ENCODE peak calls at places on chromosomes 4 and X, in nine cellular contexts. One of them, this sample, is unnamed.

GRCh38 chrX:121569609-121570008 is 522.2 kb downstream of the GLUD2 start:
- DNase-seq in endothelial cell: no peak
- DNase-seq in amniotic stem cell: no peak
- DNase-seq in H54: no peak
- DNase-seq in tibial nerve: no peak
- DNase-seq in immature natural killer cell: no peak
- DNase-seq in midbrain: no peak
- DNase-seq in T follicular helper cell: no peak
- DNase-seq in left cardiac atrium: no peak
- DNase-seq in this sample: no peak

GRCh38 chr4:6548201-6548881 is 26.6 kb upstream of the MAN2B2 start:
- DNase-seq in midbrain: peak
- DNase-seq in endothelial cell: peak
- DNase-seq in left cardiac atrium: peak
- DNase-seq in immature natural killer cell: no peak
- DNase-seq in amniotic stem cell: no peak
- DNase-seq in H54: peak
- DNase-seq in tibial nerve: no peak
- DNase-seq in T follicular helper cell: no peak
- DNase-seq in this sample: peak

GRCh38 chr4:79082988-79083387 is 143.8 kb upstream of the PAQR3 start:
- DNase-seq in endothelial cell: no peak
- DNase-seq in immature natural killer cell: no peak
- DNase-seq in amniotic stem cell: no peak
- DNase-seq in left cardiac atrium: no peak
- DNase-seq in midbrain: no peak
- DNase-seq in H54: no peak
- DNase-seq in tibial nerve: no peak
- DNase-seq in T follicular helper cell: no peak
- DNase-seq in this sample: no peak

GRCh38 chrX:43822015-43822414 is 60.2 kb downstream of the MAOB start:
- DNase-seq in midbrain: no peak
- DNase-seq in left cardiac atrium: no peak
- DNase-seq in tibial nerve: no peak
- DNase-seq in endothelial cell: no peak
- DNase-seq in H54: no peak
- DNase-seq in amniotic stem cell: no peak
- DNase-seq in immature natural killer cell: no peak
- DNase-seq in T follicular helper cell: no peak
- DNase-seq in this sample: no peak

GRCh38 chrX:70664726-70665125 is 220.1 kb downstream of the DLG3 start:
- DNase-seq in tibial nerve: no peak
- DNase-seq in endothelial cell: peak
- DNase-seq in amniotic stem cell: peak
- DNase-seq in left cardiac atrium: no peak
- DNase-seq in midbrain: peak
- DNase-seq in immature natural killer cell: no peak
- DNase-seq in H54: no peak
- DNase-seq in T follicular helper cell: no peak
- DNase-seq in this sample: peak

GRCh38 chr4:143411527-143412480 is 75.1 kb downstream of the GAB1 start:
- DNase-seq in immature natural killer cell: no peak
- DNase-seq in H54: no peak
- DNase-seq in T follicular helper cell: no peak
- DNase-seq in midbrain: peak
- DNase-seq in tibial nerve: no peak
- DNase-seq in endothelial cell: no peak
- DNase-seq in amniotic stem cell: no peak
- DNase-seq in left cardiac atrium: no peak
- DNase-seq in this sample: peak

GRCh38 chr4:137601924-137602323 is 69.6 kb upstream of the PCDH18 start:
- DNase-seq in T follicular helper cell: no peak
- DNase-seq in H54: no peak
- DNase-seq in amniotic stem cell: no peak
- DNase-seq in tibial nerve: no peak
- DNase-seq in left cardiac atrium: no peak
- DNase-seq in endothelial cell: no peak
- DNase-seq in immature natural killer cell: no peak
- DNase-seq in midbrain: no peak
- DNase-seq in this sample: no peak

GRCh38 chrX:41457618-41458192 is 10.6 kb downstream of the NYX start:
- DNase-seq in T follicular helper cell: no peak
- DNase-seq in amniotic stem cell: no peak
- DNase-seq in H54: no peak
- DNase-seq in endothelial cell: no peak
- DNase-seq in tibial nerve: no peak
- DNase-seq in immature natural killer cell: no peak
- DNase-seq in midbrain: no peak
- DNase-seq in left cardiac atrium: no peak
- DNase-seq in this sample: no peak

This sample was measured in neuronal stem cell.